ENCODE peak calls at places on chromosomes 5 and 9, in four cellular contexts. U is anterior cingulate cortex, A is heart right ventricle, G is DMS153. O is an unnamed sample.

GRCh38 chr9:14348241-14349140 is 34.5 kb upstream of the NFIB start:
- DNase-seq in U (no peak), A (peak; percentile 36), G (no peak), O (peak; percentile 34)

GRCh38 chr5:172441262-172441751 is 13.0 kb downstream of the SH3PXD2B start:
- DNase-seq in U (peak; percentile 61), A (peak; percentile 61), G (no peak), O (no peak)

GRCh38 chr5:82151217-82151616 is 126.9 kb downstream of the RPS23 start:
- DNase-seq in U (no peak), A (no peak), G (no peak), O (no peak)

GRCh38 chr5:36552626-36553393 is 53.6 kb upstream of the SLC1A3 start:
- DNase-seq in U (no peak), A (no peak), G (no peak), O (no peak)

GRCh38 chr5:43193952-43194321 is 1.9 kb downstream of the NIM1K start:
- DNase-seq in U (peak; percentile 12), A (no peak), G (no peak), O (no peak)

GRCh38 chr5:106140101-106140500 is 1530.6 kb downstream of the EFNA5 start:
- DNase-seq in U (no peak), A (no peak), G (no peak), O (no peak)

GRCh38 chr9:95092321-95093072 is 225.0 kb downstream of the FANCC start:
- DNase-seq in U (no peak), A (no peak), G (no peak), O (no peak)

GRCh38 chr5:180334176-180334575 is 19.0 kb downstream of the GFPT2 start:
- DNase-seq in U (no peak), A (no peak), G (no peak), O (no peak)

GRCh38 chr9:132160802-132161742 is 786 bp upstream of the NTNG2 start:
- DNase-seq in U (no peak), A (no peak), G (no peak), O (no peak)

GRCh38 chr5:180494510-180495181 is 467 bp downstream of the CNOT6 start:
- DNase-seq in U (peak; percentile 25), A (peak; percentile 48), G (no peak), O (peak; percentile 48)

GRCh38 chr9:21523021-21524014 is 41.2 kb upstream of the IFNE start:
- DNase-seq in U (no peak), A (no peak), G (no peak), O (no peak)

GRCh38 chr9:108704156-108704852 is 151.5 kb downstream of the ACTL7B start:
- DNase-seq in U (no peak), A (peak; percentile 16), G (no peak), O (no peak)

GRCh38 chr9:5375790-5376477 is 36.3 kb upstream of the RLN1 start:
- DNase-seq in U (no peak), A (no peak), G (no peak), O (no peak)

GRCh38 chr9:123218831-123219230 is 49.6 kb downstream of the STRBP start:
- DNase-seq in U (no peak), A (no peak), G (no peak), O (no peak)

GRCh38 chr5:134964359-134965270 is 3.1 kb upstream of the CATSPER3 start:
- DNase-seq in U (no peak), A (no peak), G (no peak), O (no peak)

GRCh38 chr9:131277673-131278420 is 1.5 kb upstream of the FAM78A start:
- DNase-seq in U (peak; percentile 77), A (peak; percentile 87), G (peak; percentile 65), O (peak; percentile 79)

GRCh38 chr9:72856985-72857631 is 95.7 kb downstream of the ALDH1A1 start:
- DNase-seq in U (no peak), A (no peak), G (no peak), O (peak; percentile 19)

GRCh38 chr5:3049261-3049660 is 297.8 kb upstream of the IRX2 start:
- DNase-seq in U (no peak), A (no peak), G (no peak), O (no peak)

GRCh38 chr9:132141948-132142594 is 19.8 kb upstream of the NTNG2 start:
- DNase-seq in U (no peak), A (no peak), G (peak; percentile 60), O (no peak)

GRCh38 chr9:25261445-25261844 is 416.8 kb downstream of the TUSC1 start:
- DNase-seq in U (no peak), A (no peak), G (no peak), O (no peak)

GRCh38 chr5:17400724-17401508 is 97.1 kb upstream of the TAF11L2 start:
- DNase-seq in U (no peak), A (no peak), G (no peak), O (no peak)

GRCh38 chr9:125126019-125126746 is 17.1 kb downstream of the SCAI start:
- DNase-seq in U (peak; percentile 57), A (peak; percentile 66), G (no peak), O (no peak)

GRCh38 chr5:130268489-130268888 is 364.2 kb downstream of the CHSY3 start:
- DNase-seq in U (no peak), A (no peak), G (no peak), O (no peak)

GRCh38 chr9:108039491-108039890 is 549.9 kb upstream of the KLF4 start:
- DNase-seq in U (no peak), A (no peak), G (no peak), O (no peak)

GRCh38 chr5:60993425-60993824 is 48.4 kb downstream of the NDUFAF2 start:
- DNase-seq in U (no peak), A (no peak), G (no peak), O (no peak)

GRCh38 chr9:85523202-85523601 is 218.6 kb downstream of the AGTPBP1 start:
- DNase-seq in U (no peak), A (no peak), G (no peak), O (no peak)

GRCh38 chr5:154473581-154474266 is 4.3 kb downstream of the HAND1 start:
- DNase-seq in U (no peak), A (no peak), G (no peak), O (no peak)

GRCh38 chr9:88173378-88173999 is 35.2 kb upstream of the SPATA31C2 start:
- DNase-seq in U (no peak), A (peak; percentile 27), G (peak; percentile 5), O (peak; percentile 70)

GRCh38 chr9:2289234-2289755 is 274.1 kb downstream of the SMARCA2 start:
- DNase-seq in U (no peak), A (no peak), G (no peak), O (no peak)